ENCODE peak calls at places on chromosome 7, in nine cellular contexts. I is stimulated activated CD4-positive, alpha-beta T cell treated with anti-CD3 and anti-CD28 coated beads, Interleukin-2, amount 100 ng/mL, for 4 hours; Z is MV-4-11; X is AML-193; T is H54; M is brain pericyte; Y is RKO; P is occipital lobe; U is ovary. D is an unnamed sample.

GRCh38 chr7:4017081-4017480 is 665.0 kb upstream of the FOXK1 start:
- DNase-seq in I (no peak), Z (no peak), X (no peak), T (no peak), M (no peak), Y (no peak), P (no peak), U (no peak), D (no peak)

GRCh38 chr7:140478361-140479061 is 794 bp downstream of the MKRN1 start:
- DNase-seq in I (peak; percentile 8), Z (peak; percentile 53), X (peak; percentile 58), T (peak; percentile 56), M (no peak), Y (peak; percentile 59), P (peak; percentile 44), U (peak; percentile 41), D (no peak)

GRCh38 chr7:79293655-79294142 is 159.8 kb downstream of the MAGI2 start:
- DNase-seq in I (no peak), Z (no peak), X (no peak), T (peak; percentile 48), M (no peak), Y (no peak), P (no peak), U (no peak), D (no peak)

GRCh38 chr7:18087031-18087686 is 59.5 kb upstream of the PRPS1L1 start:
- DNase-seq in I (no peak), Z (no peak), X (no peak), T (no peak), M (no peak), Y (no peak), P (no peak), U (no peak), D (no peak)

GRCh38 chr7:42868456-42868855 is 43.4 kb downstream of the C7orf25 start:
- DNase-seq in I (no peak), Z (no peak), X (no peak), T (no peak), M (no peak), Y (no peak), P (no peak), U (no peak), D (no peak)

GRCh38 chr7:47478017-47478344 is 103.9 kb downstream of the TNS3 start:
- DNase-seq in I (no peak), Z (no peak), X (no peak), T (no peak), M (no peak), Y (no peak), P (no peak), U (peak; percentile 49), D (no peak)

GRCh38 chr7:23490357-23491131 is 20.3 kb upstream of the IGF2BP3 start:
- DNase-seq in I (peak; percentile 40), Z (no peak), X (no peak), T (no peak), M (no peak), Y (no peak), P (peak; percentile 23), U (peak; percentile 46), D (peak; percentile 42)

GRCh38 chr7:90816511-90817142 is 220.5 kb downstream of the CDK14 start:
- DNase-seq in I (no peak), Z (peak; percentile 58), X (no peak), T (peak; percentile 35), M (peak; percentile 40), Y (peak; percentile 90), P (no peak), U (no peak), D (no peak)

GRCh38 chr7:37112882-37113281 is 335.8 kb downstream of the ELMO1 start:
- DNase-seq in I (no peak), Z (no peak), X (peak; percentile 7), T (no peak), M (no peak), Y (no peak), P (no peak), U (no peak), D (no peak)

GRCh38 chr7:135291809-135292253 is 58.2 kb downstream of the STRA8 start:
- DNase-seq in I (no peak), Z (no peak), X (no peak), T (peak; percentile 42), M (no peak), Y (peak; percentile 92), P (no peak), U (no peak), D (no peak)

GRCh38 chr7:158028290-158028941 is 559.2 kb downstream of the PTPRN2 start:
- DNase-seq in I (no peak), Z (no peak), X (no peak), T (no peak), M (no peak), Y (no peak), P (no peak), U (no peak), D (no peak)

GRCh38 chr7:51847461-51848134 is 531.0 kb upstream of the COBL start:
- DNase-seq in I (no peak), Z (no peak), X (no peak), T (no peak), M (no peak), Y (peak; percentile 7), P (no peak), U (no peak), D (no peak)

GRCh38 chr7:149885191-149886017 is 11.6 kb downstream of the ATP6V0E2 start:
- DNase-seq in I (no peak), Z (no peak), X (no peak), T (no peak), M (peak; percentile 37), Y (no peak), P (no peak), U (no peak), D (no peak)

GRCh38 chr7:42929449-42929848 is 2.5 kb downstream of the PSMA2 start:
- DNase-seq in I (no peak), Z (no peak), X (no peak), T (no peak), M (no peak), Y (no peak), P (no peak), U (no peak), D (no peak)

GRCh38 chr7:137591444-137591843 is 247.9 kb upstream of the PTN start:
- DNase-seq in I (no peak), Z (peak; percentile 46), X (no peak), T (no peak), M (no peak), Y (peak; percentile 52), P (no peak), U (no peak), D (no peak)

GRCh38 chr7:7489546-7489945 is 46.1 kb downstream of the COL28A1 start:
- DNase-seq in I (no peak), Z (peak; percentile 33), X (no peak), T (no peak), M (no peak), Y (no peak), P (no peak), U (no peak), D (no peak)

GRCh38 chr7:18467011-18467410 is 28.5 kb upstream of the HDAC9 start:
- DNase-seq in I (no peak), Z (no peak), X (no peak), T (no peak), M (no peak), Y (no peak), P (no peak), U (no peak), D (no peak)

GRCh38 chr7:36670585-36671431 is 53.5 kb downstream of the AOAH start:
- DNase-seq in I (peak; percentile 45), Z (peak; percentile 66), X (peak; percentile 75), T (peak; percentile 70), M (peak; percentile 38), Y (peak; percentile 53), P (peak; percentile 21), U (peak; percentile 14), D (peak; percentile 56)

GRCh38 chr7:95687759-95688343 is 84.5 kb upstream of the DYNC1I1 start:
- DNase-seq in I (no peak), Z (no peak), X (peak; percentile 64), T (no peak), M (no peak), Y (peak; percentile 62), P (no peak), U (no peak), D (no peak)

GRCh38 chr7:41224063-41224763 is 478.7 kb downstream of the INHBA start:
- DNase-seq in I (no peak), Z (no peak), X (no peak), T (no peak), M (no peak), Y (no peak), P (no peak), U (no peak), D (no peak)

GRCh38 chr7:28984631-28985030 is 26.5 kb upstream of the TRIL start:
- DNase-seq in I (no peak), Z (peak; percentile 81), X (peak; percentile 59), T (peak; percentile 78), M (peak; percentile 26), Y (peak; percentile 55), P (peak; percentile 59), U (no peak), D (no peak)

GRCh38 chr7:32616625-32617024 is 121.3 kb downstream of the AVL9 start:
- DNase-seq in I (no peak), Z (peak; percentile 23), X (no peak), T (peak; percentile 41), M (no peak), Y (peak; percentile 54), P (peak; percentile 27), U (no peak), D (no peak)

GRCh38 chr7:151244156-151244870 is 4.2 kb downstream of the SMARCD3 start:
- DNase-seq in I (no peak), Z (peak; percentile 15), X (peak; percentile 46), T (peak; percentile 87), M (no peak), Y (peak; percentile 56), P (no peak), U (no peak), D (peak; percentile 60)

GRCh38 chr7:2224934-2225333 is 7.8 kb downstream of the MAD1L1 start:
- DNase-seq in I (no peak), Z (no peak), X (no peak), T (no peak), M (no peak), Y (no peak), P (no peak), U (no peak), D (no peak)

GRCh38 chr7:99772565-99772964 is 11.4 kb downstream of the CYP3A4 start:
- DNase-seq in I (no peak), Z (no peak), X (no peak), T (no peak), M (no peak), Y (no peak), P (no peak), U (no peak), D (no peak)

GRCh38 chr7:27172823-27173411 is 1.2 kb downstream of the HOXA10 start:
- DNase-seq in I (no peak), Z (no peak), X (no peak), T (peak; percentile 83), M (no peak), Y (peak; percentile 69), P (no peak), U (peak; percentile 67), D (no peak)

GRCh38 chr7:117470777-117471176 is 9.0 kb upstream of the CFTR start:
- DNase-seq in I (no peak), Z (no peak), X (no peak), T (no peak), M (no peak), Y (no peak), P (no peak), U (no peak), D (no peak)

GRCh38 chr7:71236488-71237179 is 104.7 kb downstream of the GALNT17 start:
- DNase-seq in I (no peak), Z (no peak), X (no peak), T (no peak), M (no peak), Y (no peak), P (peak; percentile 30), U (peak; percentile 85), D (no peak)

GRCh38 chr7:29281782-29282541 is 87.4 kb downstream of the CHN2 start:
- DNase-seq in I (no peak), Z (no peak), X (no peak), T (no peak), M (no peak), Y (no peak), P (peak; percentile 26), U (no peak), D (no peak)

GRCh38 chr7:134460000-134460399 is 1.1 kb upstream of the AKR1B1 start:
- DNase-seq in I (no peak), Z (no peak), X (no peak), T (no peak), M (no peak), Y (no peak), P (no peak), U (no peak), D (no peak)

GRCh38 chr7:101168412-101169049 is 3.2 kb upstream of the VGF start:
- DNase-seq in I (no peak), Z (no peak), X (no peak), T (no peak), M (no peak), Y (no peak), P (no peak), U (no peak), D (no peak)

D was measured in natural killer cell.